ENCODE peak calls at places on chromosomes 5 and 9, in ten cellular contexts. P is upper lobe of right lung, R is D721Med, W is foreskin fibroblast, X is kidney, N is body of pancreas, J is A172, D is activated gamma-delta T cell, C is T-helper 1 cell, Q is H4. I is an unnamed sample.

GRCh38 chr9:36328798-36329411 is 70.7 kb upstream of the GNE start:
- DNase-seq in N (peak), R (peak), C (peak), Q (peak), D (no peak), P (no peak), X (no peak), W (peak), J (peak), I (no peak)

GRCh38 chr9:99004115-99004514 is 60.4 kb downstream of the COL15A1 start:
- DNase-seq in D (no peak), W (no peak), X (no peak), P (no peak), C (no peak), N (no peak), Q (no peak), R (no peak), J (no peak), I (no peak)

GRCh38 chr5:172403822-172404221 is 50.5 kb downstream of the SH3PXD2B start:
- DNase-seq in R (no peak), D (no peak), J (no peak), C (no peak), N (no peak), X (no peak), W (no peak), P (no peak), Q (no peak), I (no peak)

GRCh38 chr5:153699035-153699434 is 208.6 kb downstream of the GRIA1 start:
- DNase-seq in R (no peak), X (no peak), D (no peak), J (peak), W (peak), N (no peak), C (no peak), P (no peak), Q (no peak), I (no peak)

GRCh38 chr9:79210541-79211243 is 361.1 kb upstream of the TLE4 start:
- DNase-seq in P (no peak), X (no peak), R (no peak), N (no peak), Q (no peak), C (no peak), W (no peak), D (no peak), J (no peak), I (no peak)

GRCh38 chr9:72588336-72588735 is 66.9 kb downstream of the TMC1 start:
- DNase-seq in R (no peak), W (no peak), Q (no peak), C (no peak), D (no peak), N (peak), X (no peak), P (no peak), J (no peak), I (no peak)

GRCh38 chr9:134724231-134724911 is 82.8 kb downstream of the COL5A1 start:
- DNase-seq in J (no peak), N (no peak), X (no peak), C (no peak), W (peak), Q (peak), D (no peak), P (no peak), R (no peak), I (no peak)

GRCh38 chr5:157352756-157353340 is 86.9 kb downstream of the CYFIP2 start:
- DNase-seq in R (peak), J (no peak), Q (no peak), W (no peak), D (no peak), X (no peak), P (no peak), C (no peak), N (no peak), I (no peak)

GRCh38 chr5:41176952-41177351 is 36.4 kb downstream of the C6 start:
- DNase-seq in X (no peak), J (no peak), N (no peak), Q (no peak), P (no peak), W (no peak), C (no peak), R (no peak), D (no peak), I (no peak)

GRCh38 chr9:89189215-89189614 is 10.6 kb upstream of the SHC3 start:
- DNase-seq in C (no peak), J (no peak), X (no peak), D (no peak), R (no peak), Q (no peak), P (no peak), N (no peak), W (no peak), I (no peak)

GRCh38 chr9:112925058-112925641 is 34.5 kb upstream of the SLC46A2 start:
- DNase-seq in X (no peak), N (no peak), R (no peak), C (no peak), D (no peak), Q (peak), W (peak), P (no peak), J (peak), I (no peak)

GRCh38 chr9:116101516-116101915 is 52.1 kb upstream of the PAPPA start:
- DNase-seq in P (no peak), J (no peak), R (no peak), W (peak), Q (no peak), N (no peak), X (no peak), C (no peak), D (no peak), I (no peak)

GRCh38 chr9:114355821-114356220 is 26.2 kb downstream of the ORM2 start:
- DNase-seq in N (no peak), D (no peak), C (no peak), J (no peak), W (no peak), X (peak), Q (no peak), R (no peak), P (peak), I (no peak)

GRCh38 chr9:4614627-4615026 is 47.5 kb upstream of the PLPP6 start:
- DNase-seq in J (no peak), Q (peak), R (no peak), X (no peak), P (no peak), N (no peak), D (no peak), C (no peak), W (no peak), I (no peak)

GRCh38 chr9:75229605-75230332 is 141.5 kb downstream of the OSTF1 start:
- DNase-seq in J (no peak), P (no peak), X (peak), D (no peak), C (no peak), R (no peak), W (no peak), Q (peak), N (peak), I (no peak)

GRCh38 chr9:134306583-134307222 is 19.6 kb upstream of the RXRA start:
- DNase-seq in P (peak), R (no peak), Q (no peak), X (peak), N (no peak), D (no peak), J (no peak), W (no peak), C (no peak), I (no peak)

GRCh38 chr5:81825237-81825636 is 74.3 kb upstream of the SSBP2 start:
- DNase-seq in Q (peak), R (no peak), W (peak), J (peak), N (peak), C (no peak), P (no peak), D (no peak), X (no peak), I (no peak)

GRCh38 chr5:156497816-156498215 is 170.9 kb downstream of the SGCD start:
- DNase-seq in C (no peak), D (no peak), X (no peak), Q (no peak), J (no peak), R (no peak), W (no peak), P (no peak), N (no peak), I (no peak)

GRCh38 chr5:34849253-34849652 is 10.3 kb downstream of the TTC23L start:
- DNase-seq in W (no peak), R (no peak), P (no peak), C (no peak), X (no peak), N (no peak), J (peak), D (no peak), Q (no peak), I (no peak)

GRCh38 chr5:64632251-64632650 is 58.1 kb upstream of the SHISAL2B start:
- DNase-seq in N (no peak), J (no peak), R (no peak), Q (peak), P (no peak), C (no peak), W (peak), D (no peak), X (no peak), I (peak)

GRCh38 chr5:177123789-177124485 is 9.6 kb upstream of the NSD1 start:
- DNase-seq in J (no peak), C (no peak), P (no peak), Q (no peak), W (no peak), X (peak), R (no peak), D (no peak), N (no peak), I (no peak)

GRCh38 chr9:121769939-121770338 is 118.5 kb downstream of the DAB2IP start:
- DNase-seq in X (no peak), R (no peak), D (no peak), N (peak), W (no peak), Q (no peak), P (no peak), J (no peak), C (no peak), I (no peak)

GRCh38 chr9:86452194-86452828 is 98.1 kb upstream of the TUT7 start:
- DNase-seq in P (no peak), N (no peak), J (no peak), W (peak), D (no peak), C (no peak), Q (no peak), X (no peak), R (no peak), I (no peak)

GRCh38 chr9:81074261-81074660 is 615.1 kb downstream of the TLE1 start:
- DNase-seq in W (no peak), R (no peak), C (no peak), P (no peak), J (no peak), D (no peak), Q (no peak), N (no peak), X (no peak), I (no peak)

GRCh38 chr5:53642006-53642405 is 81.6 kb downstream of the NDUFS4 start:
- DNase-seq in D (no peak), R (no peak), P (no peak), W (no peak), X (no peak), Q (peak), J (peak), N (no peak), C (no peak), I (no peak)

GRCh38 chr9:16092142-16092541 is 539.3 kb downstream of the CCDC171 start:
- DNase-seq in R (no peak), J (no peak), W (no peak), N (no peak), D (no peak), P (no peak), Q (no peak), C (no peak), X (no peak), I (no peak)

GRCh38 chr5:155562153-155562552 is 548.6 kb downstream of the KIF4B start:
- DNase-seq in N (no peak), W (no peak), J (no peak), Q (no peak), C (no peak), D (no peak), R (no peak), X (no peak), P (no peak), I (no peak)

GRCh38 chr5:38541174-38541724 is 15.2 kb downstream of the LIFR start:
- DNase-seq in W (no peak), X (no peak), D (no peak), P (no peak), J (no peak), C (no peak), N (no peak), R (no peak), Q (no peak), I (no peak)

GRCh38 chr5:119218830-119219782 is 136.7 kb upstream of the TNFAIP8 start:
- DNase-seq in C (no peak), Q (no peak), N (no peak), X (no peak), W (peak), R (no peak), D (no peak), J (peak), P (no peak), I (no peak)

GRCh38 chr9:107263289-107263688 is 19.8 kb upstream of the RAD23B start:
- DNase-seq in R (no peak), D (no peak), C (no peak), N (no peak), Q (no peak), W (no peak), X (no peak), P (no peak), J (no peak), I (no peak)

GRCh38 chr5:158390556-158390955 is 531.6 kb upstream of the CLINT1 start:
- DNase-seq in Q (no peak), N (no peak), J (peak), P (no peak), C (no peak), D (no peak), W (peak), R (no peak), X (no peak), I (no peak)

GRCh38 chr5:57504357-57504756 is 21.7 kb upstream of the ACTBL2 start:
- DNase-seq in X (no peak), W (no peak), P (no peak), J (no peak), N (no peak), C (no peak), R (no peak), D (no peak), Q (no peak), I (no peak)

GRCh38 chr9:104279535-104280215 is 185.6 kb downstream of the SMC2 start:
- DNase-seq in C (no peak), D (no peak), X (no peak), W (no peak), R (no peak), J (peak), Q (no peak), P (no peak), N (no peak), I (no peak)

GRCh38 chr5:65151632-65152031 is 330.1 kb downstream of the ADAMTS6 start:
- DNase-seq in W (peak), D (no peak), R (no peak), P (no peak), X (no peak), C (no peak), J (no peak), N (no peak), Q (no peak), I (no peak)

GRCh38 chr5:139848508-139849100 is 53.0 kb downstream of the PSD2 start:
- DNase-seq in D (peak), J (no peak), Q (no peak), C (no peak), X (peak), P (peak), W (no peak), R (no peak), N (peak), I (no peak)

GRCh38 chr9:35954942-35955546 is 2.9 kb downstream of the OR2S2 start:
- DNase-seq in J (peak), R (no peak), N (peak), Q (peak), C (peak), W (peak), D (no peak), P (no peak), X (no peak), I (no peak)

I was measured in caudate nucleus.